ENCODE peak calls at places on chromosomes 7 and 10, in seven cellular contexts. One of them, this sample, is unnamed.

GRCh38 chr7:23474098-23474828 is 4.0 kb upstream of the IGF2BP3 start:
- DNase-seq in neural progenitor cell: peak; percentile 99
- DNase-seq in SK-N-SH: peak; percentile 94
- DNase-seq in GM23248: peak; percentile 99
- DNase-seq in mesenchymal stem cell: peak; percentile 98
- DNase-seq in mammary epithelial cell: peak; percentile 91
- DNase-seq in OCI-LY7: peak; percentile 99
- DNase-seq in this sample: peak; percentile 42

GRCh38 chr7:99504281-99504602 is 220 bp upstream of the ZKSCAN5 start:
- DNase-seq in neural progenitor cell: peak; percentile 99
- DNase-seq in SK-N-SH: peak; percentile 96
- DNase-seq in GM23248: no peak
- DNase-seq in mesenchymal stem cell: no peak
- DNase-seq in mammary epithelial cell: no peak
- DNase-seq in OCI-LY7: no peak
- DNase-seq in this sample: peak; percentile 93

GRCh38 chr7:98556288-98556687 is 60.8 kb upstream of the NPTX2 start:
- DNase-seq in neural progenitor cell: no peak
- DNase-seq in SK-N-SH: peak; percentile 72
- DNase-seq in GM23248: no peak
- DNase-seq in mesenchymal stem cell: no peak
- DNase-seq in mammary epithelial cell: no peak
- DNase-seq in OCI-LY7: no peak
- DNase-seq in this sample: no peak

GRCh38 chr10:48934672-48935071 is 5.0 kb downstream of the LRRC18 start:
- DNase-seq in neural progenitor cell: no peak
- DNase-seq in SK-N-SH: no peak
- DNase-seq in GM23248: no peak
- DNase-seq in mesenchymal stem cell: no peak
- DNase-seq in mammary epithelial cell: no peak
- DNase-seq in OCI-LY7: no peak
- DNase-seq in this sample: no peak

GRCh38 chr10:97531401-97531985 is 32.8 kb downstream of the UBTD1 start:
- DNase-seq in neural progenitor cell: no peak
- DNase-seq in SK-N-SH: no peak
- DNase-seq in GM23248: peak; percentile 26
- DNase-seq in mesenchymal stem cell: peak; percentile 73
- DNase-seq in mammary epithelial cell: no peak
- DNase-seq in OCI-LY7: no peak
- DNase-seq in this sample: no peak

GRCh38 chr10:132458595-132459251 is 61.7 kb downstream of the PWWP2B start:
- DNase-seq in neural progenitor cell: peak; percentile 73
- DNase-seq in SK-N-SH: peak; percentile 95
- DNase-seq in GM23248: peak; percentile 55
- DNase-seq in mesenchymal stem cell: peak; percentile 49
- DNase-seq in mammary epithelial cell: no peak
- DNase-seq in OCI-LY7: peak; percentile 54
- DNase-seq in this sample: peak; percentile 36

GRCh38 chr7:2403718-2404648 is 572 bp downstream of the CHST12 start:
- DNase-seq in neural progenitor cell: peak; percentile 78
- DNase-seq in SK-N-SH: peak; percentile 84
- DNase-seq in GM23248: peak; percentile 72
- DNase-seq in mesenchymal stem cell: peak; percentile 64
- DNase-seq in mammary epithelial cell: peak; percentile 26
- DNase-seq in OCI-LY7: peak; percentile 58
- DNase-seq in this sample: peak; percentile 25

GRCh38 chr7:98758157-98758556 is 111.7 kb downstream of the TMEM130 start:
- DNase-seq in neural progenitor cell: no peak
- DNase-seq in SK-N-SH: no peak
- DNase-seq in GM23248: no peak
- DNase-seq in mesenchymal stem cell: no peak
- DNase-seq in mammary epithelial cell: no peak
- DNase-seq in OCI-LY7: no peak
- DNase-seq in this sample: no peak

GRCh38 chr7:32218741-32219283 is 148.6 kb upstream of the PDE1C start:
- DNase-seq in neural progenitor cell: no peak
- DNase-seq in SK-N-SH: no peak
- DNase-seq in GM23248: no peak
- DNase-seq in mesenchymal stem cell: no peak
- DNase-seq in mammary epithelial cell: peak; percentile 20
- DNase-seq in OCI-LY7: no peak
- DNase-seq in this sample: no peak

GRCh38 chr10:19826712-19827111 is 10.5 kb downstream of the PLXDC2 start:
- DNase-seq in neural progenitor cell: no peak
- DNase-seq in SK-N-SH: no peak
- DNase-seq in GM23248: no peak
- DNase-seq in mesenchymal stem cell: peak; percentile 87
- DNase-seq in mammary epithelial cell: peak; percentile 62
- DNase-seq in OCI-LY7: no peak
- DNase-seq in this sample: no peak

GRCh38 chr10:92846819-92847184 is 1.5 kb upstream of the EXOC6 start:
- DNase-seq in neural progenitor cell: no peak
- DNase-seq in SK-N-SH: no peak
- DNase-seq in GM23248: no peak
- DNase-seq in mesenchymal stem cell: no peak
- DNase-seq in mammary epithelial cell: no peak
- DNase-seq in OCI-LY7: no peak
- DNase-seq in this sample: no peak

GRCh38 chr7:131012477-131013031 is 278.5 kb upstream of the KLF14 start:
- DNase-seq in neural progenitor cell: no peak
- DNase-seq in SK-N-SH: no peak
- DNase-seq in GM23248: peak; percentile 93
- DNase-seq in mesenchymal stem cell: no peak
- DNase-seq in mammary epithelial cell: no peak
- DNase-seq in OCI-LY7: no peak
- DNase-seq in this sample: no peak

DNA sequence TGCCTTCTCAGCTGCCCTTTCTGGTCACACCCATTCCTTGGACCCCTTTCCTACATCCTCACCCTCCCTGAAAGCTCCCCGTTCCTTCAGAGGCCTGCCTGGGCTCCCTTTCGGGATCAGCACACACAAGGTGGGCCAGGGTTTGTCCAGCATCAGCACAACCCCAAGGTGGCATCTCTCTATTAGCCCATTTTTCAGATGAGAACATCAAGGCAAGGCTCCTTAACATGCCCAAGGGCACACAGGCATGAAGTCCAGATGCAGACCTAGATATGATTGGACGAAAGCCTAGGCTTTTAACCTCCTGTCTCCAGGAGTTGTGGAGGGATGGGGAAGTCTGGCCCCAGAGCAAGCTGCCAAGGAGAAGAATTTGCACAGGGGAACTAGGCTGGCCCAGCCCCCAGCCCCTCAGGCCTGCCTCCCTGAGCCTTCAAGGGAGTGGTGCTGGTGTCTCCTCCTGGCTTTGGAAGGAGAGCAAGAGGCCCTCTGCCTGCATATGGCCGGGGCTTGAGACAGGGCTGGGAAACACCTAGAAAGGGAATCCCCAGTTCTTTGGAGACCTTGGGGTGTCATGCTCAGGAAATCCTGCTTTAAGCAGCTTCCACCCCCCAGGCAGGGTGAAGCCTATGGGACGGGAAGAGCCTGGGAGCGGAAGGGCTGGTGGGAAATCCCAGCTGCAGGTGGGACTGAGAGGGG is 9.0 kb upstream of the VSIR start:
- DNase-seq in neural progenitor cell: no peak
- DNase-seq in SK-N-SH: no peak
- DNase-seq in GM23248: no peak
- DNase-seq in mesenchymal stem cell: no peak
- DNase-seq in mammary epithelial cell: no peak
- DNase-seq in OCI-LY7: no peak
- DNase-seq in this sample: no peak
- H2AFZ ChIP-seq in neural progenitor cell: no peak overlapping the region
- H2AFZ ChIP-seq in SK-N-SH: no peak overlapping the region
- H2AFZ ChIP-seq in GM23248: no peak overlapping the region
- H2AFZ ChIP-seq in mesenchymal stem cell: no peak overlapping the region
- H2AFZ ChIP-seq in mammary epithelial cell: no peak overlapping the region
- H2AFZ ChIP-seq in OCI-LY7: no peak overlapping the region
- H2AFZ ChIP-seq in this sample: no peak overlapping the region

DNA sequence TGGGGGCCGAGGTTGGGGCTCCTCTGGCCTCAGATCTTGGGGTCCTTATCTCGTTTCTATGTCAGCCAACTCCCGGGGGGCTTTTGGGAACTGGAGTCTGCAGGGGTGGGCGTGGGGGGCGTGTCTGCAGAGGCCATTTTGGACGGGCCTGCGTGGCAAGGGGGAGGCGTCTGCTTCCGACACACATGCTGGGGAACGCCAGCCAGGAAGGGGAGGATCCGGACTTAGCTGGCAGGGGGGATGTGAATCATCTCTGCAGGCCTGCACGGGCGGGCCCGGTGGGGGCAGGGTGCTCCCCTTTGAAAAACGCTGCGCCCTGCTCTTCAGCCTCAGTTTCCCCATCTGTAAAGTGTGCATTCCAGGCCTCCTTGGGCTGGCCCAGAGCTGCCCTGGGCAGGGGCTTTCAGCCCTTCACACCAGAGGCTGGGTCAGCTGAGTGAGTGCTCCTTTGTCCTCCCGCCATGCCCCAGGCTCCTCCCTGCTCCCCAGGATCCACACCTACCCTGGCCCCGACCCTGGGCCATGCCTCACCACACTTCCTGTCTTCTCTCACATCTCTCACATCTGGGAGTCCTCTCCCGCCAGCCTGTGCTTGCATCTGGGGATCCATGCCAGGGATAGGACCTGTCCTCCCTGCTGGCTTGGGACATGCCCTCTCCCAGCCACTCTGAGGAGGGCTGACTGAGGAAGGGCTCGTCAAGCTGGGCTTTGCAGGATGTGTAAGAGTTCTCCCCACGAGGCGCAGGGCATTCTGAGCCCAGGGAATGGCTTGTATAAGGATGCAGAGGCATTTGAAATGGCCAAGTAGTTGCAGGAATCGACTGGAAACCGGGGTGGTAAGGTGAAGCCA is 172.6 kb upstream of the TNRC18 start:
- DNase-seq in neural progenitor cell: peak; percentile 51
- DNase-seq in SK-N-SH: peak; percentile 90
- DNase-seq in GM23248: peak; percentile 99
- DNase-seq in mesenchymal stem cell: peak; percentile 94
- DNase-seq in mammary epithelial cell: peak; percentile 90
- DNase-seq in OCI-LY7: peak; percentile 13
- DNase-seq in this sample: peak; percentile 87
- H3K4me1 ChIP-seq in neural progenitor cell: peaks cover 40% of the 10 kb centered on the region
- H3K4me1 ChIP-seq in SK-N-SH: peaks cover 34% of the 10 kb centered on the region
- H3K4me1 ChIP-seq in GM23248: peaks cover 42% of the 10 kb centered on the region
- H3K4me1 ChIP-seq in mesenchymal stem cell: peaks cover 49% of the 10 kb centered on the region
- H3K4me1 ChIP-seq in mammary epithelial cell: peaks cover 46% of the 10 kb centered on the region
- H3K4me1 ChIP-seq in OCI-LY7: peaks cover 4% of the 10 kb centered on the region
- H3K4me1 ChIP-seq in this sample: peaks cover 51% of the 10 kb centered on the region

DNA sequence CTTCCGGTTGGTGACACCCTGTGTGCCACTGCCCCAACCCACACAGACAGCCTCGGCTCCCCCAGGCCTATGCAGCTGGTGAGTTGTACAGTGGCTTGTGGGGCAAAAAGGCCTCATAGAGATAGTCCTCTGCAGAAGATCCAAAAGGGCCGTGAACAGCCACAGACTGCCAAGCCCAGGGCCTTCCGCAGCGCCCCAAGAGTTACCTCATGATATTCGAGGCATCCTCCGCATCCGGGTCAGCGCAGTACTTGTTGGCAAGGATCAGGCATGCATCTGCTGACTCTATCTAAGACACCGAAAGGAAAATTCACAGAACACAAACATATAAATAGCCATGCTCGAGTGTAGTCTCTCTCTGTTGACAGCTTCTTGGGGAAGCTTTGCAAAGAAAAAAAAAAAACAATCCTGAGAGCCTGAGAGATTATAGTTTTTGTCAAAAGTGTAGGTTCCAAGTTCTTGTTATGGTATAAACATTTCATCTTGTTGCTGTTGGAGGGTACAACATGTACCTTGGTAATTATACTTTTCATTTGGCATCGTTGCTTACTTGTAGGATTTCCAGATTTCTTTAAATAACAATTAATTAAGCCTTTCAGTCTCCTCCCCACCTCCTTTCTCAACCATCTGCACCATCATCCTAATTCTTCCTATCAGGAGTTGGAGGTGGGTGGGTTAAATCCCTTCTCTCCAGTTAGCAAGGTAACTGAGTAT is 553.0 kb downstream of the KCNMA1 start:
- DNase-seq in neural progenitor cell: no peak
- DNase-seq in SK-N-SH: no peak
- DNase-seq in GM23248: no peak
- DNase-seq in mesenchymal stem cell: no peak
- DNase-seq in mammary epithelial cell: no peak
- DNase-seq in OCI-LY7: no peak
- DNase-seq in this sample: no peak
- H2AFZ ChIP-seq in neural progenitor cell: no peak overlapping the region
- H2AFZ ChIP-seq in SK-N-SH: no peak overlapping the region
- H2AFZ ChIP-seq in GM23248: no peak overlapping the region
- H2AFZ ChIP-seq in mesenchymal stem cell: no peak overlapping the region
- H2AFZ ChIP-seq in mammary epithelial cell: no peak overlapping the region
- H2AFZ ChIP-seq in OCI-LY7: no peak overlapping the region
- H2AFZ ChIP-seq in this sample: no peak overlapping the region

DNA sequence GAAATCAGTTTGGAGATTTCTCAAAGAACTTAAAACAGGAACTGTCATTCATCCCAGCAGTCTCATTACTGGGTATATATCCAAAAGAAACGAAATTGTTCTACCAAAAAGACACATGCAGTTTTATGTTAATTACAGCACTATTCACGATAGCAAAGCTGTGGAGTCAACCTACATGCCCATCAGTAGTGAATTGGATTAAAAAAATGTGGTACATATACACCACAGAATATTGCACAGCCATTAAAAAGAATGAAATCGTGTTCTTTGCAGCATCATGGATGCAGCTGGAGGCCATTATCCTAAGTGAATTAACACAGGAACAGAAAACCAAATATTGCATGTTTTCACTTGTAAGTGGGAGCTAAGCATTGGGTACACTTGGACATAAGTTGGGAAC is 158.9 kb downstream of the CDK14 start:
- DNase-seq in neural progenitor cell: no peak
- DNase-seq in SK-N-SH: no peak
- DNase-seq in GM23248: no peak
- DNase-seq in mesenchymal stem cell: no peak
- DNase-seq in mammary epithelial cell: no peak
- DNase-seq in OCI-LY7: no peak
- DNase-seq in this sample: no peak
- H3K4me1 ChIP-seq in neural progenitor cell: peaks cover 6% of the 10 kb centered on the region
- H3K4me1 ChIP-seq in SK-N-SH: peaks cover 5% of the 10 kb centered on the region
- H3K4me1 ChIP-seq in GM23248: peaks cover 10% of the 10 kb centered on the region
- H3K4me1 ChIP-seq in mesenchymal stem cell: no peaks in the 10 kb centered on the region
- H3K4me1 ChIP-seq in mammary epithelial cell: no peaks in the 10 kb centered on the region
- H3K4me1 ChIP-seq in OCI-LY7: peaks cover 95% of the 10 kb centered on the region
- H3K4me1 ChIP-seq in this sample: peaks cover 12% of the 10 kb centered on the region

GRCh38 chr10:124448696-124449169 is 1.1 kb downstream of the NKX1-2 start:
- DNase-seq in neural progenitor cell: peak; percentile 65
- DNase-seq in SK-N-SH: peak; percentile 54
- DNase-seq in GM23248: no peak
- DNase-seq in mesenchymal stem cell: no peak
- DNase-seq in mammary epithelial cell: no peak
- DNase-seq in OCI-LY7: no peak
- DNase-seq in this sample: no peak

GRCh38 chr10:124450010-124450782 is at the start of gene NKX1-2:
- DNase-seq in neural progenitor cell: peak; percentile 93
- DNase-seq in SK-N-SH: peak; percentile 80
- DNase-seq in GM23248: peak; percentile 12
- DNase-seq in mesenchymal stem cell: no peak
- DNase-seq in mammary epithelial cell: peak; percentile 37
- DNase-seq in OCI-LY7: no peak
- DNase-seq in this sample: no peak

GRCh38 chr10:124449170-124450009 is 445 bp downstream of the NKX1-2 start:
- DNase-seq in neural progenitor cell: peak; percentile 48
- DNase-seq in SK-N-SH: peak; percentile 55
- DNase-seq in GM23248: peak; percentile 12
- DNase-seq in mesenchymal stem cell: no peak
- DNase-seq in mammary epithelial cell: peak; percentile 62
- DNase-seq in OCI-LY7: no peak
- DNase-seq in this sample: peak; percentile 39

GRCh38 chr10:124447741-124448466 is 1.9 kb downstream of the NKX1-2 start:
- DNase-seq in neural progenitor cell: peak; percentile 62
- DNase-seq in SK-N-SH: peak; percentile 59
- DNase-seq in GM23248: peak; percentile 13
- DNase-seq in mesenchymal stem cell: no peak
- DNase-seq in mammary epithelial cell: no peak
- DNase-seq in OCI-LY7: no peak
- DNase-seq in this sample: no peak

GRCh38 chr10:124446830-124447740 is 2.8 kb downstream of the NKX1-2 start:
- DNase-seq in neural progenitor cell: no peak
- DNase-seq in SK-N-SH: peak; percentile 51
- DNase-seq in GM23248: no peak
- DNase-seq in mesenchymal stem cell: no peak
- DNase-seq in mammary epithelial cell: no peak
- DNase-seq in OCI-LY7: no peak
- DNase-seq in this sample: no peak
- H2AFZ ChIP-seq in neural progenitor cell: peak overlapping the region; percentile 80
- H2AFZ ChIP-seq in SK-N-SH: no peak overlapping the region
- H2AFZ ChIP-seq in GM23248: no peak overlapping the region
- H2AFZ ChIP-seq in mesenchymal stem cell: no peak overlapping the region
- H2AFZ ChIP-seq in mammary epithelial cell: no peak overlapping the region
- H2AFZ ChIP-seq in OCI-LY7: no peak overlapping the region
- H2AFZ ChIP-seq in this sample: no peak overlapping the region

This sample was measured in PC-3.